ENCODE peak calls at places on chromosomes 1 and 21, in five cellular contexts. E is anterior cingulate cortex; K is HAP-1; V is DMS79 treated with DMSO at 0.1 percent for 48 hours; J is activated T-helper 1 cell treated with anti-CD3 and anti-CD28 coated beads, Interleukin-12 subunit alpha, Interleukin-12 subunit beta, Interleukin-2, Interleukin-4 antibody, amounts not matched to agents 30 ng/mL and 10 ng/mL and 1 ng/mL, durations not matched to agents 14 hours and 24 hours and 36 hours. Q is an unnamed sample.

GRCh38 chr1:162305969-162306368 is 70.7 kb downstream of the SPATA46 start:
- DNase-seq in E (no peak), K (no peak), V (no peak), J (no peak), Q (no peak)

GRCh38 chr1:186440584-186440983 is 20.3 kb downstream of the PDC start:
- DNase-seq in E (no peak), K (no peak), V (no peak), J (no peak), Q (no peak)

GRCh38 chr1:206556047-206556747 is 48.9 kb downstream of the RASSF5 start:
- DNase-seq in E (no peak), K (no peak), V (no peak), J (no peak), Q (no peak)

GRCh38 chr21:16589046-16589445 is 859.3 kb downstream of the USP25 start:
- DNase-seq in E (no peak), K (no peak), V (no peak), J (no peak), Q (no peak)

GRCh38 chr1:101742513-101742912 is 254.2 kb downstream of the OLFM3 start:
- DNase-seq in E (no peak), K (no peak), V (no peak), J (no peak), Q (no peak)

GRCh38 chr1:10253755-10254154 is 43.4 kb downstream of the KIF1B start:
- DNase-seq in E (no peak), K (peak), V (no peak), J (no peak), Q (no peak)

GRCh38 chr1:192600264-192600663 is 24.7 kb downstream of the RGS1 start:
- DNase-seq in E (no peak), K (no peak), V (no peak), J (no peak), Q (no peak)

GRCh38 chr1:232462200-232462599 is 167.7 kb downstream of the SIPA1L2 start:
- DNase-seq in E (no peak), K (peak), V (no peak), J (no peak), Q (no peak)

GRCh38 chr1:197017558-197018146 is 40.3 kb downstream of the CFHR5 start:
- DNase-seq in E (no peak), K (no peak), V (no peak), J (no peak), Q (no peak)

GRCh38 chr21:43292041-43292865 is 123.4 kb downstream of the CRYAA start:
- DNase-seq in E (no peak), K (no peak), V (no peak), J (no peak), Q (no peak)

GRCh38 chr1:14443164-14443787 is 155.2 kb upstream of the KAZN start:
- DNase-seq in E (no peak), K (no peak), V (peak), J (no peak), Q (no peak)

GRCh38 chr1:163774390-163774789 is 452.6 kb downstream of the NUF2 start:
- DNase-seq in E (no peak), K (no peak), V (no peak), J (no peak), Q (no peak)

GRCh38 chr1:225694151-225694603 is 41.3 kb upstream of the ENAH start:
- DNase-seq in E (no peak), K (no peak), V (no peak), J (no peak), Q (no peak)